ENCODE peak calls at places on chromosomes 13 and 19, in seven cellular contexts. R, H, B, G, T, C and W are unnamed samples.

GRCh38 chr19:19120308-19121156 is 17.7 kb downstream of the TMEM161A start:
- DNase-seq in R (peak), H (no peak), B (no peak), G (peak), T (no peak), C (peak), W (peak)

GRCh38 chr19:441213-441823 is 19.5 kb downstream of the SHC2 start:
- DNase-seq in R (no peak), H (peak), B (no peak), G (no peak), T (no peak), C (no peak), W (no peak)

GRCh38 chr19:9850235-9850959 is 15.3 kb downstream of the PIN1 start:
- DNase-seq in R (no peak), H (no peak), B (no peak), G (no peak), T (no peak), C (no peak), W (no peak)

GRCh38 chr13:24135674-24136300 is 24.7 kb upstream of the SPATA13 start:
- DNase-seq in R (no peak), H (no peak), B (no peak), G (no peak), T (no peak), C (no peak), W (no peak)

GRCh38 chr13:75889427-75889826 is 253.3 kb downstream of the LMO7 start:
- DNase-seq in R (peak), H (no peak), B (no peak), G (no peak), T (no peak), C (no peak), W (no peak)

GRCh38 chr19:56751078-56751489 is 79.5 kb upstream of the ZNF835 start:
- DNase-seq in R (no peak), H (no peak), B (no peak), G (no peak), T (peak), C (no peak), W (no peak)

GRCh38 chr13:101474419-101474957 is 22.0 kb downstream of the ITGBL1 start:
- DNase-seq in R (peak), H (no peak), B (no peak), G (no peak), T (peak), C (no peak), W (no peak)

GRCh38 chr19:35266904-35267817 is 1.6 kb upstream of the USF2 start:
- DNase-seq in R (peak), H (peak), B (peak), G (peak), T (no peak), C (peak), W (peak)

GRCh38 chr13:31631716-31632115 is 107.6 kb upstream of the RXFP2 start:
- DNase-seq in R (no peak), H (no peak), B (no peak), G (no peak), T (no peak), C (no peak), W (no peak)

GRCh38 chr19:18972301-18972831 is 31.3 kb upstream of the HOMER3 start:
- DNase-seq in R (no peak), H (no peak), B (no peak), G (no peak), T (no peak), C (no peak), W (no peak)

GRCh38 chr19:1401138-1401888 is at the start of gene GAMT:
- DNase-seq in R (peak), H (no peak), B (peak), G (peak), T (no peak), C (no peak), W (no peak)

GRCh38 chr19:58317481-58318072 is 9.2 kb upstream of the ZSCAN22 start:
- DNase-seq in R (peak), H (no peak), B (no peak), G (peak), T (no peak), C (no peak), W (no peak)

GRCh38 chr13:79749985-79750551 is 269.1 kb downstream of the NDFIP2 start:
- DNase-seq in R (peak), H (peak), B (no peak), G (no peak), T (no peak), C (no peak), W (peak)

GRCh38 chr13:46622013-46622917 is 69.3 kb downstream of the LRCH1 start:
- DNase-seq in R (no peak), H (no peak), B (no peak), G (no peak), T (no peak), C (no peak), W (no peak)

GRCh38 chr13:24161010-24161775 is 673 bp downstream of the SPATA13 start:
- DNase-seq in R (no peak), H (peak), B (peak), G (peak), T (no peak), C (peak), W (peak)

GRCh38 chr13:59494560-59494970 is 669.2 kb downstream of the DIAPH3 start:
- DNase-seq in R (peak), H (no peak), B (no peak), G (peak), T (no peak), C (no peak), W (no peak)

GRCh38 chr13:86282450-86282849 is 483.2 kb upstream of the SLITRK6 start:
- DNase-seq in R (no peak), H (no peak), B (no peak), G (no peak), T (no peak), C (no peak), W (no peak)

GRCh38 chr13:111879719-111880118 is 187.2 kb upstream of the SOX1 start:
- DNase-seq in R (peak), H (no peak), B (no peak), G (no peak), T (no peak), C (no peak), W (no peak)

GRCh38 chr19:13033244-13033643 is 38.0 kb downstream of the NFIX start:
- DNase-seq in R (no peak), H (no peak), B (no peak), G (no peak), T (no peak), C (no peak), W (no peak)

GRCh38 chr13:44309771-44310767 is 63.6 kb upstream of the SERP2 start:
- DNase-seq in R (no peak), H (peak), B (no peak), G (no peak), T (no peak), C (peak), W (no peak)

GRCh38 chr19:38597075-38597474 is 20.7 kb downstream of the MAP4K1 start:
- DNase-seq in R (no peak), H (no peak), B (no peak), G (peak), T (no peak), C (no peak), W (no peak)

GRCh38 chr19:17448190-17448967 is at the start of gene TMEM221:
- DNase-seq in R (peak), H (peak), B (peak), G (peak), T (no peak), C (peak), W (peak)

GRCh38 chr13:40613192-40613818 is 53.1 kb downstream of the FOXO1 start:
- DNase-seq in R (no peak), H (no peak), B (peak), G (no peak), T (no peak), C (peak), W (peak)

GRCh38 chr13:26706381-26706780 is 54.2 kb downstream of the GPR12 start:
- DNase-seq in R (peak), H (no peak), B (no peak), G (no peak), T (no peak), C (no peak), W (no peak)

GRCh38 chr13:111956261-111957151 is 110.4 kb upstream of the SOX1 start:
- DNase-seq in R (peak), H (no peak), B (no peak), G (no peak), T (no peak), C (no peak), W (no peak)

GRCh38 chr19:848457-848921 is 3.6 kb upstream of the ELANE start:
- DNase-seq in R (no peak), H (peak), B (no peak), G (no peak), T (no peak), C (no peak), W (no peak)

GRCh38 chr13:45700971-45701900 is 884 bp upstream of the CBY2 start:
- DNase-seq in R (no peak), H (no peak), B (no peak), G (peak), T (no peak), C (no peak), W (no peak)

GRCh38 chr19:57053401-57053800 is 66.4 kb upstream of the USP29 start:
- DNase-seq in R (no peak), H (no peak), B (no peak), G (no peak), T (no peak), C (no peak), W (no peak)

GRCh38 chr19:17020823-17021222 is 5.8 kb downstream of the CPAMD8 start:
- DNase-seq in R (no peak), H (no peak), B (no peak), G (peak), T (no peak), C (no peak), W (no peak)

GRCh38 chr13:94993608-94994007 is 281.3 kb upstream of the SOX21 start:
- DNase-seq in R (no peak), H (no peak), B (no peak), G (no peak), T (no peak), C (no peak), W (no peak)

GRCh38 chr19:48695743-48696352 is at the start of gene FUT2:
- DNase-seq in R (peak), H (no peak), B (no peak), G (peak), T (no peak), C (peak), W (no peak)

GRCh38 chr13:51518847-51519246 is 65.4 kb upstream of the WDFY2 start:
- DNase-seq in R (no peak), H (no peak), B (no peak), G (no peak), T (no peak), C (no peak), W (no peak)

GRCh38 chr19:56099638-56100539 is 21.2 kb downstream of the ZNF787 start:
- DNase-seq in R (no peak), H (no peak), B (no peak), G (no peak), T (no peak), C (no peak), W (no peak)

GRCh38 chr13:50845211-50845610 is 1.7 kb upstream of the DLEU7 start:
- DNase-seq in R (no peak), H (no peak), B (no peak), G (no peak), T (no peak), C (no peak), W (no peak)

GRCh38 chr19:40549007-40549708 is 27.5 kb upstream of the SHKBP1 start:
- DNase-seq in R (peak), H (peak), B (peak), G (peak), T (peak), C (peak), W (peak)

GRCh38 chr13:76289558-76289957 is 596.6 kb downstream of the KCTD12 start:
- DNase-seq in R (no peak), H (no peak), B (no peak), G (no peak), T (no peak), C (no peak), W (no peak)

GRCh38 chr13:98033277-98034247 is 80.1 kb downstream of the IPO5 start:
- DNase-seq in R (peak), H (no peak), B (no peak), G (no peak), T (no peak), C (no peak), W (peak)

GRCh38 chr19:11570039-11570462 is 7.4 kb downstream of the ACP5 start:
- DNase-seq in R (no peak), H (no peak), B (no peak), G (peak), T (no peak), C (no peak), W (no peak)
- H3K27ac ChIP-seq in R (no peak), H (no peak), B (no peak), G (no peak), T (no peak), C (no peak), W (no peak)

GRCh38 chr19:3573162-3573857 is 566 bp downstream of the HMG20B start:
- DNase-seq in R (no peak), H (no peak), B (no peak), G (no peak), T (no peak), C (peak), W (peak)

GRCh38 chr19:3572855-3573161 is at the start of gene HMG20B:
- DNase-seq in R (no peak), H (no peak), B (no peak), G (peak), T (no peak), C (no peak), W (no peak)

GRCh38 chr19:3572132-3572854 is 451 bp upstream of the HMG20B start:
- DNase-seq in R (peak), H (peak), B (peak), G (peak), T (peak), C (peak), W (peak)

GRCh38 chr19:3573858-3574637 is 1.3 kb downstream of the HMG20B start:
- DNase-seq in R (peak), H (peak), B (peak), G (peak), T (peak), C (peak), W (peak)

GRCh38 chr19:3570619-3571018 is 2.1 kb upstream of the HMG20B start:
- DNase-seq in R (no peak), H (no peak), B (no peak), G (no peak), T (peak), C (no peak), W (no peak)
- H3K27ac ChIP-seq in R (no peak), H (no peak), B (no peak), G (no peak), T (peak), C (no peak), W (no peak)

GRCh38 chr19:28437390-28438346 is 775.3 kb downstream of the UQCRFS1 start:
- DNase-seq in R (no peak), H (no peak), B (no peak), G (no peak), T (no peak), C (peak), W (no peak)
- H3K27ac ChIP-seq in R (no peak), H (no peak), B (no peak), G (no peak), T (no peak), C (peak), W (no peak)

DNA sequence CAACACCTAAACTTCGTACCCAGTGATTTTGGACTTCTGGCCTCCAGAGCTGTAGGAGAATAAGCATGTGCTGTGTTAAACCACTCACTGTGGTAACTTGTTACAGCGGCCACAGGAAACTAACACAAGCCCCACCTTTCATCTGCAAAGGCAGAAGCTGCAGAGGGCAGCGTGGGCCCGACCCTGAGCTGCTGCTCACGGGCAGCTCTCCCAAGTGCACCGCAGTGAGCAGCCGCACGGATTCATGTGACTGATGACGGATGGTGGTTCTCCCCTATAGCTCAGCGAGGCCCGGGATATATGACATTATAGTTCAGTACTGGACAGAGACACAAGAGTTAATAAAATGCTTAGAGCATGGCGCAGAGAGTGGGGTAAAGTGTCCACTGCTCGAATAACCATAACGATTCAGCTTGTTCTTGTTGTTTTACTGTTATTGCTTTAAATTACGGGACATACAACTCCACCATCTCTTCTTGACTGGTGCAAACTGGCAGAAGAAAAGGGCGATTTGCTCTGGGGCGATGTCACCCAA is 21.9 kb downstream of the VRK3 start:
- DNase-seq in R (no peak), H (no peak), B (no peak), G (no peak), T (no peak), C (no peak), W (no peak)
- H3K27ac ChIP-seq in R (no peak), H (peak), B (no peak), G (no peak), T (no peak), C (no peak), W (peak)

GRCh38 chr13:20193142-20193923 is 595 bp upstream of the GJB2 start:
- DNase-seq in R (peak), H (no peak), B (no peak), G (no peak), T (no peak), C (no peak), W (no peak)

GRCh38 chr13:20191902-20192469 is 752 bp downstream of the GJB2 start:
- DNase-seq in R (peak), H (no peak), B (no peak), G (no peak), T (no peak), C (peak), W (no peak)

GRCh38 chr13:20191311-20191901 is 1.3 kb downstream of the GJB2 start:
- DNase-seq in R (peak), H (no peak), B (no peak), G (no peak), T (no peak), C (peak), W (no peak)

GRCh38 chr13:20193924-20194631 is 1.3 kb upstream of the GJB2 start:
- DNase-seq in R (peak), H (no peak), B (no peak), G (no peak), T (no peak), C (no peak), W (no peak)

GRCh38 chr13:20192470-20193141 is at the start of gene GJB2:
- DNase-seq in R (peak), H (no peak), B (no peak), G (no peak), T (no peak), C (peak), W (no peak)
- H3K27ac ChIP-seq in R (no peak), H (no peak), B (no peak), G (no peak), T (no peak), C (peak), W (no peak)

DNA sequence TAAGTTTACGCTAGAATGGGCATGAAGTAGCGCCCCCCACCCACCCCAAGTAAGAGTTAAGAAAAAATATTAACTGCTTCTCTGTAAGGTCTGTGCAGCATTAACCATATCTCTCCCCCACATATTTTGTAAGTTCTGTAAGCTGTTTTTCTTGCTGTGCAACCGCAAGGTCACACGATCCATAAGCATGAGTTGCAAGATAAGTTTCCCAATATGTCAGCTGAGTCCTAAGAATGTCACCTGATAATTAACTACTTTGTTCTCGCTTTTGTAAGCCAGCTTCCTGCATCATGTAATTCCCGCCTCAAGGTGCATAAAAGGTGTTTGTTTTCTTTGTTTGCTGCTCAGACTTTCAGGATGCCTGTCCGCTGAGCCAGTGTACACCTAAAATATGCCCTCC is 187.0 kb downstream of the MYO16 start:
- DNase-seq in R (no peak), H (no peak), B (no peak), G (peak), T (no peak), C (no peak), W (no peak)
- H3K27ac ChIP-seq in R (no peak), H (no peak), B (no peak), G (peak), T (no peak), C (no peak), W (no peak)

GRCh38 chr13:113187263-113187669 is 21.2 kb downstream of the PCID2 start:
- DNase-seq in R (peak), H (peak), B (no peak), G (peak), T (peak), C (peak), W (peak)

GRCh38 chr13:113186061-113186900 is 22.2 kb downstream of the PCID2 start:
- DNase-seq in R (no peak), H (no peak), B (no peak), G (no peak), T (no peak), C (no peak), W (no peak)

GRCh38 chr13:113192279-113192678 is 16.2 kb downstream of the PCID2 start:
- DNase-seq in R (no peak), H (no peak), B (no peak), G (no peak), T (no peak), C (no peak), W (no peak)

GRCh38 chr13:113184568-113185440 is 23.7 kb downstream of the PCID2 start:
- DNase-seq in R (no peak), H (no peak), B (peak), G (no peak), T (no peak), C (no peak), W (no peak)

GRCh38 chr13:113187905-113188595 is 20.4 kb downstream of the PCID2 start:
- DNase-seq in R (no peak), H (no peak), B (no peak), G (no peak), T (no peak), C (no peak), W (no peak)
- H3K27ac ChIP-seq in R (no peak), H (no peak), B (no peak), G (no peak), T (no peak), C (no peak), W (no peak)